ENCODE peak calls at places on chromosomes 7 and 10, in four cellular contexts. One of them, this sample, is unnamed.
A peak's percentile ranks its signal among the peaks of the same experiment; 100 is the strongest.

GRCh38 chr7:27134392-27134791 is 3.8 kb upstream of the HOXA4 start:
- DNase-seq in caudate nucleus: no peak
- DNase-seq in mesenchymal stem cell: peak; percentile 49
- DNase-seq in tibial nerve: no peak
- DNase-seq in this sample: no peak

GRCh38 chr7:129375221-129375938 is 58.9 kb upstream of the STRIP2 start:
- DNase-seq in caudate nucleus: no peak
- DNase-seq in mesenchymal stem cell: no peak
- DNase-seq in tibial nerve: no peak
- DNase-seq in this sample: no peak

GRCh38 chr10:4431114-4431862 is 394.7 kb upstream of the AKR1E2 start:
- DNase-seq in caudate nucleus: no peak
- DNase-seq in mesenchymal stem cell: peak; percentile 65
- DNase-seq in tibial nerve: no peak
- DNase-seq in this sample: no peak

GRCh38 chr7:71106226-71106625 is 25.7 kb upstream of the GALNT17 start:
- DNase-seq in caudate nucleus: no peak
- DNase-seq in mesenchymal stem cell: no peak
- DNase-seq in tibial nerve: no peak
- DNase-seq in this sample: no peak

GRCh38 chr7:80047856-80048459 is 86.7 kb upstream of the GNAI1 start:
- DNase-seq in caudate nucleus: no peak
- DNase-seq in mesenchymal stem cell: peak; percentile 28
- DNase-seq in tibial nerve: no peak
- DNase-seq in this sample: no peak

GRCh38 chr7:128728608-128729007 is 10.6 kb upstream of the CALU start:
- DNase-seq in caudate nucleus: no peak
- DNase-seq in mesenchymal stem cell: peak; percentile 33
- DNase-seq in tibial nerve: no peak
- DNase-seq in this sample: peak; percentile 18

GRCh38 chr7:142372727-142373126 is 114.9 kb upstream of the PRSS58 start:
- DNase-seq in caudate nucleus: no peak
- DNase-seq in mesenchymal stem cell: no peak
- DNase-seq in tibial nerve: no peak
- DNase-seq in this sample: no peak

GRCh38 chr10:93916257-93917063 is 22.7 kb downstream of the SLC35G1 start:
- DNase-seq in caudate nucleus: no peak
- DNase-seq in mesenchymal stem cell: peak; percentile 56
- DNase-seq in tibial nerve: no peak
- DNase-seq in this sample: no peak

GRCh38 chr7:80967536-80968297 is 48.9 kb upstream of the SEMA3C start:
- DNase-seq in caudate nucleus: no peak
- DNase-seq in mesenchymal stem cell: peak; percentile 18
- DNase-seq in tibial nerve: no peak
- DNase-seq in this sample: no peak

GRCh38 chr7:108091461-108091831 is 38.7 kb downstream of the LAMB4 start:
- DNase-seq in caudate nucleus: no peak
- DNase-seq in mesenchymal stem cell: peak; percentile 55
- DNase-seq in tibial nerve: no peak
- DNase-seq in this sample: no peak

GRCh38 chr7:15561840-15562239 is at the start of gene AGMO:
- DNase-seq in caudate nucleus: peak; percentile 65
- DNase-seq in mesenchymal stem cell: no peak
- DNase-seq in tibial nerve: peak; percentile 76
- DNase-seq in this sample: no peak

GRCh38 chr7:107551936-107552335 is 11.8 kb downstream of the COG5 start:
- DNase-seq in caudate nucleus: no peak
- DNase-seq in mesenchymal stem cell: no peak
- DNase-seq in tibial nerve: no peak
- DNase-seq in this sample: no peak

GRCh38 chr10:94093286-94093905 is 99.7 kb downstream of the PLCE1 start:
- DNase-seq in caudate nucleus: no peak
- DNase-seq in mesenchymal stem cell: no peak
- DNase-seq in tibial nerve: no peak
- DNase-seq in this sample: no peak

GRCh38 chr7:113440173-113440572 is 321.8 kb upstream of the SMIM30 start:
- DNase-seq in caudate nucleus: no peak
- DNase-seq in mesenchymal stem cell: no peak
- DNase-seq in tibial nerve: no peak
- DNase-seq in this sample: no peak

GRCh38 chr7:157412491-157413180 is 75.8 kb downstream of the DNAJB6 start:
- DNase-seq in caudate nucleus: no peak
- DNase-seq in mesenchymal stem cell: no peak
- DNase-seq in tibial nerve: no peak
- DNase-seq in this sample: no peak

GRCh38 chr7:114008696-114009095 is 89.9 kb upstream of the PPP1R3A start:
- DNase-seq in caudate nucleus: no peak
- DNase-seq in mesenchymal stem cell: no peak
- DNase-seq in tibial nerve: no peak
- DNase-seq in this sample: no peak

GRCh38 chr10:14478639-14479038 is 147.9 kb upstream of the FRMD4A start:
- DNase-seq in caudate nucleus: peak; percentile 40
- DNase-seq in mesenchymal stem cell: peak; percentile 51
- DNase-seq in tibial nerve: peak; percentile 63
- DNase-seq in this sample: no peak

GRCh38 chr7:95874541-95875265 is 102.3 kb downstream of the DYNC1I1 start:
- DNase-seq in caudate nucleus: no peak
- DNase-seq in mesenchymal stem cell: no peak
- DNase-seq in tibial nerve: no peak
- DNase-seq in this sample: no peak

GRCh38 chr10:119201233-119201632 is 6.1 kb upstream of the GRK5 start:
- DNase-seq in caudate nucleus: no peak
- DNase-seq in mesenchymal stem cell: no peak
- DNase-seq in tibial nerve: no peak
- DNase-seq in this sample: no peak

GRCh38 chr7:157740251-157740650 is 403.4 kb downstream of the DNAJB6 start:
- DNase-seq in caudate nucleus: no peak
- DNase-seq in mesenchymal stem cell: no peak
- DNase-seq in tibial nerve: no peak
- DNase-seq in this sample: no peak

GRCh38 chr7:131948434-131949053 is 392.1 kb upstream of the PODXL start:
- DNase-seq in caudate nucleus: no peak
- DNase-seq in mesenchymal stem cell: no peak
- DNase-seq in tibial nerve: peak; percentile 16
- DNase-seq in this sample: no peak

GRCh38 chr10:43233601-43234430 is 33.0 kb downstream of the RASGEF1A start:
- DNase-seq in caudate nucleus: no peak
- DNase-seq in mesenchymal stem cell: no peak
- DNase-seq in tibial nerve: no peak
- DNase-seq in this sample: no peak

GRCh38 chr7:79709574-79710409 is 256.3 kb upstream of the MAGI2 start:
- DNase-seq in caudate nucleus: no peak
- DNase-seq in mesenchymal stem cell: peak; percentile 9
- DNase-seq in tibial nerve: no peak
- DNase-seq in this sample: peak; percentile 12

GRCh38 chr7:2417981-2418481 is 14.6 kb downstream of the CHST12 start:
- DNase-seq in caudate nucleus: no peak
- DNase-seq in mesenchymal stem cell: no peak
- DNase-seq in tibial nerve: no peak
- DNase-seq in this sample: no peak

GRCh38 chr10:68153473-68154210 is 44.4 kb downstream of the MYPN start:
- DNase-seq in caudate nucleus: no peak
- DNase-seq in mesenchymal stem cell: peak; percentile 99
- DNase-seq in tibial nerve: no peak
- DNase-seq in this sample: peak; percentile 96

GRCh38 chr10:46235705-46236536 is 50.9 kb upstream of the ANTXRL start:
- DNase-seq in caudate nucleus: no peak
- DNase-seq in mesenchymal stem cell: no peak
- DNase-seq in tibial nerve: no peak
- DNase-seq in this sample: no peak

GRCh38 chr7:665251-665650 is 61.2 kb upstream of the DNAAF5 start:
- DNase-seq in caudate nucleus: no peak
- DNase-seq in mesenchymal stem cell: no peak
- DNase-seq in tibial nerve: no peak
- DNase-seq in this sample: no peak

GRCh38 chr10:13820591-13821377 is 234.0 kb downstream of the PRPF18 start:
- DNase-seq in caudate nucleus: no peak
- DNase-seq in mesenchymal stem cell: no peak
- DNase-seq in tibial nerve: no peak
- DNase-seq in this sample: no peak

GRCh38 chr10:56288403-56288802 is 72.7 kb downstream of the ZWINT start:
- DNase-seq in caudate nucleus: no peak
- DNase-seq in mesenchymal stem cell: no peak
- DNase-seq in tibial nerve: no peak
- DNase-seq in this sample: no peak

GRCh38 chr7:70556761-70557160 is 575.2 kb upstream of the GALNT17 start:
- DNase-seq in caudate nucleus: no peak
- DNase-seq in mesenchymal stem cell: no peak
- DNase-seq in tibial nerve: no peak
- DNase-seq in this sample: no peak

GRCh38 chr7:5139998-5140397 is 50.0 kb upstream of the WIPI2 start:
- DNase-seq in caudate nucleus: no peak
- DNase-seq in mesenchymal stem cell: peak; percentile 5
- DNase-seq in tibial nerve: no peak
- DNase-seq in this sample: no peak

GRCh38 chr7:41942468-41943097 is 239.7 kb upstream of the INHBA start:
- DNase-seq in caudate nucleus: no peak
- DNase-seq in mesenchymal stem cell: peak; percentile 90
- DNase-seq in tibial nerve: no peak
- DNase-seq in this sample: no peak

GRCh38 chr7:99311702-99312101 is 14.0 kb upstream of the ARPC1A start:
- DNase-seq in caudate nucleus: no peak
- DNase-seq in mesenchymal stem cell: no peak
- DNase-seq in tibial nerve: no peak
- DNase-seq in this sample: no peak

DNA sequence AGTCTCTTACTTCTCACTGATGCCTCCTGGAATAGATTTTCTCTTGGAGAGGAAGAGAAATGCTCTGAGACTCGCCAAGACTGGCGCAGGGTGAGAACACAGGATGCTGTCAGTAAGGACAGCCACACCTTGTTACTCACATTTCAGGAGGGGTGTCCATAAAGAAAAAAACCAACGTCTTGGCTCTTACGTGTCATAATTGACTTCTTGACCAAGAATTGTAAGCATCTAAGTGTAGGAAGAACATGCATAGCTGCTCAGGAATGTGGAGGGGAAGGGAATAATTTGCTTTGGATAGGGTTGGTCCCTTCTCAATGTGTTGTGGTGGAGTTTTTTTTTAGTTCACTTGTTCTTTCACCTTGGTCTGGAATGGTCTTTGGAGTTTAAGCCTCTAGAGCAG is 43.8 kb upstream of the ZNF438 start:
- DNase-seq in caudate nucleus: no peak
- DNase-seq in mesenchymal stem cell: peak; percentile 70
- DNase-seq in tibial nerve: no peak
- DNase-seq in this sample: peak; percentile 77
- H3K27ac ChIP-seq in caudate nucleus: no peak overlapping the region
- H3K27ac ChIP-seq in mesenchymal stem cell: peak overlapping the region; percentile 13
- H3K27ac ChIP-seq in tibial nerve: no peak overlapping the region
- H3K27ac ChIP-seq in this sample: peak overlapping the region; percentile 77

DNA sequence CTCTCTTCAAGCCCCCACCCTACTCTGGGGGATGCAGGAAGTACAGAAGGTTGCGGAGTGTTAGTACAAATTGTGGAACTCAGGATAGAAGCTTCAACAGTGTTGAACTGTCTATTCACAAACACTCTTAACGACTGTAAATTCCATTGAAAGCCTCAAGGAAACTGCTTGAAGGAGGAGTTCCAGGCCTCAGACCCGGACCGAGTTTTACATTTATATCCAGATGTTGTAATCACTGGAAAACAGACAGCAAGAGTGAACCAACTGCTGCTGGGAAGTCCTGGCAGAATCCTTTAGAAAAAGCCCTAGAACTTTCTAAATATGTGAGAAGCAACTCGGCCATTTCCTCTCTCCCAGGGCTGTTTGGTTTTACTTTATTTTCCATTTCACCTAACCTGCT is 84.1 kb upstream of the LRRC18 start:
- DNase-seq in caudate nucleus: no peak
- DNase-seq in mesenchymal stem cell: peak; percentile 2
- DNase-seq in tibial nerve: no peak
- DNase-seq in this sample: no peak
- H3K27ac ChIP-seq in caudate nucleus: no peak overlapping the region
- H3K27ac ChIP-seq in mesenchymal stem cell: no peak overlapping the region
- H3K27ac ChIP-seq in tibial nerve: peak overlapping the region; percentile 21
- H3K27ac ChIP-seq in this sample: no peak overlapping the region

DNA sequence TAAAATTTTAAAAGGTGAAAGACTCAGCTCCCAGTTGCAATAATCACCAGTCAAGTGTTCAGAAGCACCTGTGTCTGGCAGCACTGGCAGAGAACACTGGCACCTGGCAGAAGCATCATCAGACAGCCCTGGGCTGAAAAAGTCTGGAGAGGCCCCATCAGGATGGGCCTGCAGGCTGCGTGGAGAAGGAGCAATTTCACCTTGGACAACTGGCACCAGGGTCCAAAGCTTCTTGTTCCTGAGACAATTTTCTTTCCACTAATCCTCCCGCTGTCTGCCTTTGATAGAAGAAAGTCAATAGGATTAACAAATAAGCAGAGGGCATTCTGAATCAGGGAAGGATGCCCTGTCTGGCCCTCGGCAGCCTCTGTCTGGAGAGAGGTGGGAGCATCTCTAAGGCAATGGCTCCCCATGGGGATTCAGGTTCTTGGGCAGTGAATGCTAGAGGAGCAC is 6.5 kb downstream of the COBL start:
- DNase-seq in caudate nucleus: no peak
- DNase-seq in mesenchymal stem cell: no peak
- DNase-seq in tibial nerve: no peak
- DNase-seq in this sample: no peak
- H3K27ac ChIP-seq in caudate nucleus: peak overlapping the region; percentile 93
- H3K27ac ChIP-seq in mesenchymal stem cell: no peak overlapping the region
- H3K27ac ChIP-seq in tibial nerve: no peak overlapping the region
- H3K27ac ChIP-seq in this sample: no peak overlapping the region

GRCh38 chr7:55570939-55571338 is 1.4 kb downstream of the VOPP1 start:
- DNase-seq in caudate nucleus: no peak
- DNase-seq in mesenchymal stem cell: peak; percentile 43
- DNase-seq in tibial nerve: no peak
- DNase-seq in this sample: no peak
- H3K27ac ChIP-seq in caudate nucleus: peak overlapping the region; percentile 80
- H3K27ac ChIP-seq in mesenchymal stem cell: peak overlapping the region; percentile 89
- H3K27ac ChIP-seq in tibial nerve: peak overlapping the region; percentile 90
- H3K27ac ChIP-seq in this sample: peak overlapping the region; percentile 90

GRCh38 chr10:59391060-59391459 is 28.7 kb upstream of the FAM13C start:
- DNase-seq in caudate nucleus: no peak
- DNase-seq in mesenchymal stem cell: no peak
- DNase-seq in tibial nerve: no peak
- DNase-seq in this sample: no peak

GRCh38 chr10:59383908-59384307 is 21.6 kb upstream of the FAM13C start:
- DNase-seq in caudate nucleus: no peak
- DNase-seq in mesenchymal stem cell: no peak
- DNase-seq in tibial nerve: no peak
- DNase-seq in this sample: no peak

GRCh38 chr10:59388577-59388976 is 26.2 kb upstream of the FAM13C start:
- DNase-seq in caudate nucleus: no peak
- DNase-seq in mesenchymal stem cell: no peak
- DNase-seq in tibial nerve: no peak
- DNase-seq in this sample: no peak

GRCh38 chr10:59384761-59385160 is 22.4 kb upstream of the FAM13C start:
- DNase-seq in caudate nucleus: no peak
- DNase-seq in mesenchymal stem cell: peak; percentile 45
- DNase-seq in tibial nerve: no peak
- DNase-seq in this sample: no peak

GRCh38 chr10:59387951-59388431 is 25.6 kb upstream of the FAM13C start:
- DNase-seq in caudate nucleus: no peak
- DNase-seq in mesenchymal stem cell: peak; percentile 93
- DNase-seq in tibial nerve: no peak
- DNase-seq in this sample: no peak
- H3K27ac ChIP-seq in caudate nucleus: peak overlapping the region; percentile 11
- H3K27ac ChIP-seq in mesenchymal stem cell: peak overlapping the region; percentile 58
- H3K27ac ChIP-seq in tibial nerve: no peak overlapping the region
- H3K27ac ChIP-seq in this sample: no peak overlapping the region

GRCh38 chr10:91022924-91023707 is 102.2 kb upstream of the ANKRD1 start:
- DNase-seq in caudate nucleus: no peak
- DNase-seq in mesenchymal stem cell: no peak
- DNase-seq in tibial nerve: no peak
- DNase-seq in this sample: no peak
- H3K27ac ChIP-seq in caudate nucleus: peak overlapping the region; percentile 99
- H3K27ac ChIP-seq in mesenchymal stem cell: no peak overlapping the region
- H3K27ac ChIP-seq in tibial nerve: peak overlapping the region; percentile 34
- H3K27ac ChIP-seq in this sample: no peak overlapping the region